ENCODE peak calls at places on chromosomes 5 and 9, in four cellular contexts. M is mammary epithelial cell, X is PC-3, H is hepatocyte. O is an unnamed sample.

GRCh38 chr9:13122756-13123369 is 156.6 kb downstream of the MPDZ start:
- DNase-seq in X (no peak), H (no peak), M (no peak), O (no peak)

GRCh38 chr9:25964239-25964638 is 286.0 kb upstream of the TUSC1 start:
- DNase-seq in M (peak; percentile 59), H (peak; percentile 82), X (peak; percentile 90), O (peak; percentile 70)

GRCh38 chr5:147455321-147455720 is 54.5 kb downstream of the DPYSL3 start:
- DNase-seq in H (no peak), X (no peak), M (no peak), O (no peak)

GRCh38 chr5:151151793-151152192 is 5.8 kb downstream of the ANXA6 start:
- DNase-seq in H (no peak), X (no peak), M (no peak), O (no peak)

GRCh38 chr5:150395690-150395979 is 17.1 kb downstream of the CD74 start:
- DNase-seq in M (no peak), X (no peak), H (no peak), O (no peak)

GRCh38 chr5:399296-400281 is 43.4 kb upstream of the EXOC3 start:
- DNase-seq in M (peak; percentile 59), X (no peak), H (peak; percentile 95), O (peak; percentile 96)

GRCh38 chr9:6757988-6758417 is 230 bp downstream of the KDM4C start:
- DNase-seq in M (no peak), H (no peak), X (no peak), O (no peak)

GRCh38 chr5:103037673-103038455 is 82.1 kb downstream of the GIN1 start:
- DNase-seq in M (no peak), H (no peak), X (peak; percentile 61), O (no peak)

GRCh38 chr9:128091144-128091543 is 23.1 kb downstream of the SLC25A25 start:
- DNase-seq in M (peak; percentile 62), H (peak; percentile 61), X (no peak), O (peak; percentile 50)

GRCh38 chr9:134099123-134099761 is 31.4 kb upstream of the BRD3 start:
- DNase-seq in H (peak; percentile 42), X (peak; percentile 75), M (peak; percentile 45), O (peak; percentile 39)

GRCh38 chr9:124457079-124457886 is 7.0 kb downstream of the ADGRD2 start:
- DNase-seq in M (no peak), H (no peak), X (no peak), O (no peak)

GRCh38 chr9:114184071-114184470 is 28.7 kb downstream of the COL27A1 start:
- DNase-seq in H (no peak), M (no peak), X (peak; percentile 9), O (peak; percentile 47)

GRCh38 chr9:114186091-114186792 is 30.9 kb downstream of the COL27A1 start:
- DNase-seq in M (no peak), H (no peak), X (no peak), O (no peak)

GRCh38 chr9:114185570-114185969 is 30.2 kb downstream of the COL27A1 start:
- DNase-seq in X (no peak), M (no peak), H (no peak), O (no peak)

GRCh38 chr9:114183006-114183405 is 27.7 kb downstream of the COL27A1 start:
- DNase-seq in H (no peak), M (no peak), X (no peak), O (no peak)

DNA sequence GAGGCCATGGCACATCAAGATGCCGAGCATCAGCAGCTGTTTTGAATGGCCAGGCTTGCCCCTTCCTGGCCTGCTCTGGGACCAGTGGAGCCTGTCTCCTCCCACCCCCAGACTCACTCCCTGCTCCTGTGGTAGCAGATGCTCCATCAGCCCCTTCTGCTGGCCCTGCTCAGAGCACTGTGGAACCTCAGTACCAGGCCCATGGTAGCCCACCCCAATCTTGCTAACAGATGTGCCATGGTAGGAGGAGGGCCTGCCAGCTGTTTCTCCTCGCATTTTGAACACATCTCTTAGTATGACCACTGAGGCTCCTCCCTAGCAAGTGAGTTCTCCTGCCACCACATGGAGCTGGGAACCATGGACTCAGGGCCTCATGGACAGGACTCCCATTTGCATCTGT is 29.5 kb downstream of the COL27A1 start:
- DNase-seq in M (no peak), X (no peak), H (no peak), O (no peak)
- TF ChIP-seq EZH2 in M (no peak), X (no peak), H (no peak), O (no peak)

GRCh38 chr5:58246521-58246944 is 213.4 kb downstream of the PLK2 start:
- DNase-seq in X (no peak), M (no peak), H (no peak), O (peak; percentile 51)
- H2AFZ ChIP-seq in X (no peak overlapping the region), M (no peak overlapping the region), H (no peak overlapping the region), O (peak overlapping the region; percentile 52)

GRCh38 chr9:447230-448025 is 232.8 kb downstream of the DOCK8 start:
- DNase-seq in H (peak; percentile 74), M (peak; percentile 97), X (peak; percentile 90), O (no peak)
- H3K4me2 ChIP-seq in H (peak overlapping the region; percentile 39), M (peak overlapping the region; percentile 59), X (peak overlapping the region; percentile 73), O (no peak overlapping the region)

GRCh38 chr5:176693477-176693851 is 46.2 kb downstream of the TSPAN17 start:
- DNase-seq in X (no peak), M (peak; percentile 4), H (no peak), O (no peak)

GRCh38 chr5:176694146-176694545 is 46.9 kb downstream of the TSPAN17 start:
- DNase-seq in M (no peak), H (no peak), X (no peak), O (no peak)

GRCh38 chr5:176691524-176691923 is 44.2 kb downstream of the TSPAN17 start:
- DNase-seq in X (no peak), M (no peak), H (no peak), O (no peak)

GRCh38 chr5:176692326-176692725 is 45.0 kb downstream of the TSPAN17 start:
- DNase-seq in M (no peak), X (no peak), H (no peak), O (no peak)

DNA sequence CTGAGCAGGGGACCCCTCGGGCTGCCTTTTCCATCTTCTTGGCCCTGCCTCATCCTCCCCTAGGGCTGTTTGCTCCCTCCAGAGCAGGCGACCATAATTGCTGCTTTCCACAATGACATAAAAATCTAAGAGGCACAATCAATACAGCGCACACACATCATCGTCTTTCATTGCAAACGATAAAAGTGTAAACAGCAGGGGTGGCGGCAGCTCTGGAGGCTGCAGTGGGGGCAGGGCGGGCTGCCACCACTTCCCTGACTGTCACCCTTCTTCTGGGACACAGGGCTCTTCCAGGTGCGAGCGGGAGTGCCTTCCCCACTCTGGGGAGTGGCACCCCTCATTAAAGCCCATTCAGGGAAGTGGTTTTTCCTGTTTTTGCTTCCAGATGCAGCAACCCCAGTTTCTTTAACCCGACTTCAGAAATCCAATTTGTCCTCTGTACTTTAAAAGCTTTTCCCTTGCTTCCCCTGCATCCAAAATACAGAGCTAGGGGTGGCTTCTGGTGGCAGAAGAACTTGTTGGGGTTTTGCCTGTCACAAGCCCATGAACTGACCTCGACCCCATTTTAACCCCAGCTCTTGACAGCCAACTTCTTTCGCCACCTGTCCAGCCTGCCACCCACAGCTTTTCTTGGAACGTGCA is 45.7 kb downstream of the TSPAN17 start:
- DNase-seq in M (no peak), X (no peak), H (no peak), O (no peak)
- TF ChIP-seq EZH2 in M (no peak), X (no peak), H (no peak), O (peak; percentile 49)

GRCh38 chr9:136799079-136799853 is 3.1 kb downstream of the CCDC183 start:
- DNase-seq in H (peak; percentile 79), M (no peak), X (peak; percentile 48), O (no peak)

GRCh38 chr9:136796238-136796774 is at the start of gene CCDC183:
- DNase-seq in M (no peak), H (no peak), X (no peak), O (no peak)

GRCh38 chr9:136798708-136799078 is 2.6 kb downstream of the CCDC183 start:
- DNase-seq in H (no peak), X (no peak), M (no peak), O (no peak)

GRCh38 chr9:136802321-136802720 is 5.4 kb upstream of the RABL6 start:
- DNase-seq in X (no peak), H (no peak), M (no peak), O (no peak)

GRCh38 chr9:136799854-136800657 is 3.9 kb downstream of the CCDC183 start:
- DNase-seq in H (peak; percentile 97), X (peak; percentile 78), M (peak; percentile 80), O (peak; percentile 60)
- H2AFZ ChIP-seq in H (no peak overlapping the region), X (peak overlapping the region; percentile 77), M (peak overlapping the region; percentile 35), O (no peak overlapping the region)

GRCh38 chr5:179762079-179762780 is 29.6 kb downstream of the MAML1 start:
- DNase-seq in H (peak; percentile 22), X (peak; percentile 1), M (peak; percentile 6), O (no peak)
- H3K4me2 ChIP-seq in H (peak overlapping the region; percentile 3), X (peak overlapping the region; percentile 50), M (peak overlapping the region; percentile 17), O (no peak overlapping the region)

GRCh38 chr5:1552469-1553255 is 28.9 kb upstream of the LPCAT1 start:
- DNase-seq in H (no peak), X (no peak), M (no peak), O (no peak)
- TF ChIP-seq EZH2 in H (no peak), X (no peak), M (no peak), O (no peak)

GRCh38 chr5:114449836-114450515 is 88.1 kb downstream of the KCNN2 start:
- DNase-seq in M (peak; percentile 29), H (peak; percentile 87), X (peak; percentile 63), O (peak; percentile 63)
- H2AFZ ChIP-seq in M (no peak overlapping the region), H (no peak overlapping the region), X (no peak overlapping the region), O (no peak overlapping the region)

GRCh38 chr5:132434391-132434790 is 56.2 kb downstream of the IRF1 start:
- DNase-seq in M (no peak), H (no peak), X (no peak), O (no peak)
- H3K4me2 ChIP-seq in M (no peak overlapping the region), H (peak overlapping the region; percentile 31), X (no peak overlapping the region), O (no peak overlapping the region)

GRCh38 chr5:169801324-169801777 is 164.3 kb downstream of the DOCK2 start:
- DNase-seq in M (peak; percentile 40), X (peak; percentile 86), H (peak; percentile 22), O (no peak)

GRCh38 chr5:169803077-169803981 is 166.3 kb downstream of the DOCK2 start:
- DNase-seq in H (peak; percentile 64), M (no peak), X (peak; percentile 33), O (no peak)

GRCh38 chr5:169804861-169805260 is 167.8 kb downstream of the DOCK2 start:
- DNase-seq in H (no peak), X (no peak), M (no peak), O (no peak)

GRCh38 chr5:169798906-169799660 is 162.0 kb downstream of the DOCK2 start:
- DNase-seq in M (no peak), H (no peak), X (no peak), O (no peak)

DNA sequence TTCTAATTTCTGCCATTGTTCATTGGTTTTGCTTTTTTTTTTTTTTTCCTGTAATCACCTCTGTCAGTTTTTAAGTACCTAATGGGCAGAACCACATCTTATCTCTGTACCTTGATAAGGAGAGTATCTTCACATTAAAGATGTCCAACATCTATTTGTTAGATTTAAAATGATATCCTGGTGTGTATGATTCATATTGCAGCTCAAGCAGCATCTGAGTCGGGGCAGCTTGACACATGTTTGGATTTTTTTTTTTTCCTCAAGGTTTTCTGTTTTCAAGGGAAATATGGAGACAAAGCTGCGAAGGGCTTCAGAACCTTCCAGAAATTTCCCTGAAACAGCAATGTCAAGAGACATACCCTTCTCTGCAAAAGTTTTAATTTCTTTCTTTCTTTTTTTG is 164.7 kb downstream of the DOCK2 start:
- DNase-seq in H (no peak), M (no peak), X (no peak), O (no peak)
- TF ChIP-seq EZH2 in H (no peak), M (no peak), X (no peak), O (no peak)